ENCODE peak calls at places on chromosomes 3 and 15, in six cellular contexts. One of them, this sample, is unnamed. For H3K27me3, the result is how much of the 10 kb centered on the place peaks cover.

GRCh38 chr3:94246136-94246535 is 183.3 kb downstream of the NSUN3 start:
- DNase-seq in SK-N-SH: no peak
- DNase-seq in IMR-90: no peak
- DNase-seq in fibroblast of lung: no peak
- DNase-seq in endothelial cell of umbilical vein: no peak
- DNase-seq in HepG2: no peak
- DNase-seq in this sample: no peak

GRCh38 chr15:31442203-31443090 is 115.8 kb downstream of the KLF13 start:
- DNase-seq in SK-N-SH: peak
- DNase-seq in IMR-90: peak
- DNase-seq in fibroblast of lung: peak
- DNase-seq in endothelial cell of umbilical vein: no peak
- DNase-seq in HepG2: no peak
- DNase-seq in this sample: peak

GRCh38 chr3:33717616-33717865 is 513 bp downstream of the CLASP2 start:
- DNase-seq in SK-N-SH: peak
- DNase-seq in IMR-90: peak
- DNase-seq in fibroblast of lung: peak
- DNase-seq in endothelial cell of umbilical vein: no peak
- DNase-seq in HepG2: no peak
- DNase-seq in this sample: no peak

GRCh38 chr3:87997298-87997697 is 61.5 kb downstream of the CGGBP1 start:
- DNase-seq in SK-N-SH: no peak
- DNase-seq in IMR-90: no peak
- DNase-seq in fibroblast of lung: no peak
- DNase-seq in endothelial cell of umbilical vein: peak
- DNase-seq in HepG2: no peak
- DNase-seq in this sample: peak

GRCh38 chr3:25648107-25648535 is 16.6 kb downstream of the TOP2B start:
- DNase-seq in SK-N-SH: peak
- DNase-seq in IMR-90: peak
- DNase-seq in fibroblast of lung: peak
- DNase-seq in endothelial cell of umbilical vein: peak
- DNase-seq in HepG2: peak
- DNase-seq in this sample: peak

GRCh38 chr3:157089455-157090221 is 70.3 kb downstream of the CCNL1 start:
- DNase-seq in SK-N-SH: no peak
- DNase-seq in IMR-90: peak
- DNase-seq in fibroblast of lung: no peak
- DNase-seq in endothelial cell of umbilical vein: peak
- DNase-seq in HepG2: no peak
- DNase-seq in this sample: peak

GRCh38 chr15:35308802-35309201 is 223.7 kb upstream of the NANOGP8 start:
- DNase-seq in SK-N-SH: no peak
- DNase-seq in IMR-90: peak
- DNase-seq in fibroblast of lung: peak
- DNase-seq in endothelial cell of umbilical vein: peak
- DNase-seq in HepG2: no peak
- DNase-seq in this sample: peak

GRCh38 chr3:187223799-187224198 is 26.5 kb downstream of the RTP1 start:
- DNase-seq in SK-N-SH: no peak
- DNase-seq in IMR-90: peak
- DNase-seq in fibroblast of lung: no peak
- DNase-seq in endothelial cell of umbilical vein: no peak
- DNase-seq in HepG2: no peak
- DNase-seq in this sample: peak

GRCh38 chr3:131174752-131175151 is 148.1 kb downstream of the NEK11 start:
- DNase-seq in SK-N-SH: no peak
- DNase-seq in IMR-90: no peak
- DNase-seq in fibroblast of lung: peak
- DNase-seq in endothelial cell of umbilical vein: no peak
- DNase-seq in HepG2: no peak
- DNase-seq in this sample: peak

GRCh38 chr3:61820306-61820992 is 259.1 kb downstream of the PTPRG start:
- DNase-seq in SK-N-SH: no peak
- DNase-seq in IMR-90: no peak
- DNase-seq in fibroblast of lung: no peak
- DNase-seq in endothelial cell of umbilical vein: no peak
- DNase-seq in HepG2: no peak
- DNase-seq in this sample: no peak

GRCh38 chr15:57565326-57565725 is 26.4 kb upstream of the MYZAP start:
- DNase-seq in SK-N-SH: no peak
- DNase-seq in IMR-90: peak
- DNase-seq in fibroblast of lung: no peak
- DNase-seq in endothelial cell of umbilical vein: no peak
- DNase-seq in HepG2: no peak
- DNase-seq in this sample: peak

GRCh38 chr3:4492240-4493007 is 724 bp upstream of the ITPR1 start:
- DNase-seq in SK-N-SH: peak
- DNase-seq in IMR-90: peak
- DNase-seq in fibroblast of lung: peak
- DNase-seq in endothelial cell of umbilical vein: peak
- DNase-seq in HepG2: peak
- DNase-seq in this sample: peak

GRCh38 chr15:95550702-95551101 is 779.8 kb upstream of the NR2F2 start:
- DNase-seq in SK-N-SH: no peak
- DNase-seq in IMR-90: no peak
- DNase-seq in fibroblast of lung: no peak
- DNase-seq in endothelial cell of umbilical vein: no peak
- DNase-seq in HepG2: no peak
- DNase-seq in this sample: no peak

GRCh38 chr15:92655178-92655995 is at the start of gene FAM174B:
- DNase-seq in SK-N-SH: peak
- DNase-seq in IMR-90: no peak
- DNase-seq in fibroblast of lung: peak
- DNase-seq in endothelial cell of umbilical vein: peak
- DNase-seq in HepG2: no peak
- DNase-seq in this sample: peak

GRCh38 chr15:92653366-92653765 is 2.2 kb downstream of the FAM174B start:
- DNase-seq in SK-N-SH: no peak
- DNase-seq in IMR-90: no peak
- DNase-seq in fibroblast of lung: no peak
- DNase-seq in endothelial cell of umbilical vein: no peak
- DNase-seq in HepG2: no peak
- DNase-seq in this sample: no peak

GRCh38 chr15:92652576-92652966 is 3.0 kb downstream of the FAM174B start:
- DNase-seq in SK-N-SH: no peak
- DNase-seq in IMR-90: no peak
- DNase-seq in fibroblast of lung: no peak
- DNase-seq in endothelial cell of umbilical vein: peak
- DNase-seq in HepG2: no peak
- DNase-seq in this sample: peak

GRCh38 chr15:92654662-92655061 is 913 bp downstream of the FAM174B start:
- DNase-seq in SK-N-SH: no peak
- DNase-seq in IMR-90: no peak
- DNase-seq in fibroblast of lung: no peak
- DNase-seq in endothelial cell of umbilical vein: peak
- DNase-seq in HepG2: no peak
- DNase-seq in this sample: no peak

DNA sequence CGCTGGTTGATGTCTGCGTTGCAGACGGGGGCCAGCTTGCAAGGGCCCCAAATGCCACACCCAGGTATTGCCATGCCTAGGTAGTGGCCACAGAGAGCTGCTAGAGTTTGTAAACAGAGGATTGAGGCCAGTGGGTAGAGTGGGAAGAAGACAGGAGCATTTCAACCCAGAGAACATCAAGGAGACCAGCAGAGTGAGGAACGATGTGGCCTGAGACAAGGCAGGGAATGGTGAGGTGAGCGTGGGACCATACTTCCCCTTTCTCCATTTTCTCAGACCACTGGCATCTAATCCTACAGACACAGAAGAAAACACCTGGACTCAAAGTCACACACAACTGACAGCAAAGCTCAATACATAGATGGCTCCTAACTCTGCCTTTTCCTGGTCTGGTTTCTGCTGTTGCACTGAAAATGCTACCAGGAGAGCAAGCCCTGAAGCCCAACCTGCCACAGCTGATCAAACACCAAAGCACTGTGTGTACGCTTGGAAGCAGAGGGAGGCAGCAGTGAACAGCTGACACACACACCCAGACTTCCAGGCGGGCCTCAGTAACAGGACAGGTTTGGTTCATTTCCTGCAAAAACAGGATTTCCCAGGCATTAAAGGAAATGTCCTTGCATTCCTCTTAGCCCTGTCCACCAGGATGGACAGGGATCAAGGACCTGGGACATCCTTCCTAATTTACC is 1.6 kb downstream of the FAM174B start:
- DNase-seq in SK-N-SH: peak
- DNase-seq in IMR-90: no peak
- DNase-seq in fibroblast of lung: no peak
- DNase-seq in endothelial cell of umbilical vein: peak
- DNase-seq in HepG2: peak
- DNase-seq in this sample: peak
- H3K9ac ChIP-seq in SK-N-SH: no peak
- H3K9ac ChIP-seq in IMR-90: no peak
- H3K9ac ChIP-seq in fibroblast of lung: no peak
- H3K9ac ChIP-seq in endothelial cell of umbilical vein: peak
- H3K9ac ChIP-seq in HepG2: no peak
- H3K9ac ChIP-seq in this sample: peak

GRCh38 chr3:179446501-179446900 is 4.8 kb downstream of the GNB4 start:
- DNase-seq in SK-N-SH: no peak
- DNase-seq in IMR-90: peak
- DNase-seq in fibroblast of lung: peak
- DNase-seq in endothelial cell of umbilical vein: peak
- DNase-seq in HepG2: peak
- DNase-seq in this sample: peak
- TF ChIP-seq CTCF in SK-N-SH: peak
- TF ChIP-seq CTCF in IMR-90: peak
- TF ChIP-seq CTCF in fibroblast of lung: no peak
- TF ChIP-seq CTCF in endothelial cell of umbilical vein: peak
- TF ChIP-seq CTCF in HepG2: peak
- TF ChIP-seq CTCF in this sample: peak

GRCh38 chr3:50345008-50345407 is 524 bp downstream of the ZMYND10 start:
- DNase-seq in SK-N-SH: no peak
- DNase-seq in IMR-90: no peak
- DNase-seq in fibroblast of lung: no peak
- DNase-seq in endothelial cell of umbilical vein: no peak
- DNase-seq in HepG2: no peak
- DNase-seq in this sample: no peak
- H3K27me3 ChIP-seq in SK-N-SH: under half
- H3K27me3 ChIP-seq in IMR-90: under half
- H3K27me3 ChIP-seq in fibroblast of lung: under half
- H3K27me3 ChIP-seq in endothelial cell of umbilical vein: under half
- H3K27me3 ChIP-seq in HepG2: under half
- H3K27me3 ChIP-seq in this sample: under half

DNA sequence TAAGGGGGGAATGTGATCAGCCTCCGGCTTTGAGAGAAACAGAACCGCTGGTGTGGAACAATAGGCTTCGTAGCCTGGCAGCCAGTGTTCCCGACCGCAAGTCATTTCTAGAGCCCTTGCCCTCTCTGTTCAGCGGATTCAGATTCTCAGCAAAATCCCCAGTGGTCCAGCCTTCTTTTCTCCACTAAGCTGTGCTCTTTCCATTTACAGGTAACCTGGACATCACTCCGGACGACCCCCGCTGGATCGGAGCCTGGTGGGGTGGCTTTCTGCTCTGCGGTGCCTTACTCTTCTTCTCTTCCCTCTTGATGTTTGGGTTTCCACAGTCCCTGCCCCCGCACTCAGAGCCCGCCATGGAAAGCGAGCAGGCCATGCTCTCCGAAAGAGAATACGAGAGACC is 250.6 kb downstream of the SLCO3A1 start:
- DNase-seq in SK-N-SH: no peak
- DNase-seq in IMR-90: no peak
- DNase-seq in fibroblast of lung: no peak
- DNase-seq in endothelial cell of umbilical vein: no peak
- DNase-seq in HepG2: no peak
- DNase-seq in this sample: no peak
- H3K9ac ChIP-seq in SK-N-SH: no peak
- H3K9ac ChIP-seq in IMR-90: no peak
- H3K9ac ChIP-seq in fibroblast of lung: no peak
- H3K9ac ChIP-seq in endothelial cell of umbilical vein: no peak
- H3K9ac ChIP-seq in HepG2: no peak
- H3K9ac ChIP-seq in this sample: no peak

DNA sequence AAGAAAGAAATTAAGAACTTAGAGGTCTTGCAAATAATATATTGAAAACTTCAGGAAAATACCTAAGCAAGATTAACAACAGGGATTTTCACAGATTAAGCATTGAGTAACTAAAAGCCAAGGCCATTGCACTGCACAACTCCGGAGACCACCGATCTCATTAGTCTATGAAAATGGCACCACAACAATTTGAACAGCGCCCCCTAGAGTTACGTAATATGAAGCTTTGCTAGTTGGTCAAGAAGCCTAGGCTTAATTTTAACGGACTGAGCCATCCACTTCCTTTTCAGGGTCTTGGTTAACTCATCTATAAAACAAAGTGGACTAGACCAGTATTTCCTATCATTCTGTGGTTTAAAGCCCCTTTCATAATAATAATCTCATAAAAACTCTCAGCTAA is 24.8 kb downstream of the TMEM212 start:
- DNase-seq in SK-N-SH: no peak
- DNase-seq in IMR-90: no peak
- DNase-seq in fibroblast of lung: no peak
- DNase-seq in endothelial cell of umbilical vein: no peak
- DNase-seq in HepG2: no peak
- DNase-seq in this sample: peak
- TF ChIP-seq CTCF in SK-N-SH: peak
- TF ChIP-seq CTCF in IMR-90: peak
- TF ChIP-seq CTCF in fibroblast of lung: no peak
- TF ChIP-seq CTCF in endothelial cell of umbilical vein: no peak
- TF ChIP-seq CTCF in HepG2: peak
- TF ChIP-seq CTCF in this sample: peak

This sample was measured in PC-3.